ENCODE peak calls at places on chromosomes 2 and 18, in five cellular contexts. I is K562, A is HCT116, F is GM12878, M is SK-N-SH. B is an unnamed sample.

GRCh38 chr2:8238521-8239230 is 443.2 kb upstream of the ID2 start:
- DNase-seq in I (no peak), F (no peak), M (no peak), A (no peak), B (no peak)

GRCh38 chr2:1664698-1665097 is 79.6 kb downstream of the PXDN start:
- DNase-seq in A (no peak), I (no peak), F (no peak), M (no peak), B (no peak)

GRCh38 chr2:158637357-158637756 is 157.8 kb upstream of the DAPL1 start:
- DNase-seq in F (no peak), M (no peak), A (no peak), I (no peak), B (peak; percentile 21)

GRCh38 chr2:183606718-183607085 is 482.5 kb downstream of the NUP35 start:
- DNase-seq in M (no peak), A (no peak), F (no peak), I (no peak), B (no peak)

GRCh38 chr18:44733069-44733753 is 52.5 kb downstream of the SETBP1 start:
- DNase-seq in I (no peak), F (no peak), M (no peak), A (no peak), B (peak; percentile 36)

GRCh38 chr2:237297421-237298155 is 116.4 kb downstream of the COL6A3 start:
- DNase-seq in M (no peak), F (no peak), A (no peak), I (no peak), B (no peak)

GRCh38 chr2:221283896-221284295 is 288.2 kb downstream of the EPHA4 start:
- DNase-seq in M (no peak), A (no peak), F (no peak), I (no peak), B (no peak)

GRCh38 chr2:164746713-164747112 is 94.9 kb downstream of the COBLL1 start:
- DNase-seq in F (no peak), A (no peak), M (no peak), I (no peak), B (no peak)

GRCh38 chr2:46098606-46099005 is 198.6 kb upstream of the EPAS1 start:
- DNase-seq in F (no peak), A (no peak), I (no peak), M (no peak), B (peak; percentile 26)

GRCh38 chr2:161173541-161174194 is 13.4 kb downstream of the TANK start:
- DNase-seq in F (no peak), M (no peak), A (no peak), I (no peak), B (no peak)

GRCh38 chr2:168607992-168608391 is 151.9 kb downstream of the CERS6 start:
- DNase-seq in F (no peak), A (no peak), M (no peak), I (no peak), B (no peak)

GRCh38 chr18:33579147-33579867 is 1.3 kb downstream of the ASXL3 start:
- DNase-seq in F (no peak), M (no peak), I (no peak), A (no peak), B (no peak)

GRCh38 chr18:48949051-48949605 is 1.6 kb downstream of the SMAD7 start:
- DNase-seq in M (no peak), A (no peak), I (no peak), F (no peak), B (no peak)

GRCh38 chr2:212536385-212537310 is 2.0 kb downstream of the ERBB4 start:
- DNase-seq in F (no peak), I (no peak), A (no peak), M (peak; percentile 34), B (no peak)

DNA sequence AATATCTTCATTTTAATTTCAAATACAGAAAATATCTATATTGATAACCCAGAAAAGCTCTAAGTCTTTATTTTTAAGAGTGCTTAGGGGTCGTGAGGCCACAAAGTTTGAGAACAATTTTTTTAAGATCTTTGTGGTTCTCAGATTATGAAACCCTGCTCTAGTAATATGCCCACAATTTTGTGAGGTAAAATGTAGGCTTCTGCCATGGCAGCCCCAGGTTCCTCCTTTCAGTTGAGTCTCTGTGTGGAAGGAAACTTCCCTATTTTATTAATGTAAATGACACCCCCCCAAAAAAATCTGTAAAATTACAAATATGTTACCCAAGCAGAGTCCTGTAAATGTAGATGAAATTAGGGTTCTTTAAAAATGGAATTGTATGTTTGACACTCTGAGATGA is 600.5 kb downstream of the SATB2 start:
- DNase-seq in M (no peak), I (no peak), A (no peak), F (no peak), B (no peak)
- TF ChIP-seq JUND in M (no peak), I (no peak), A (no peak), F (no peak), B (no peak)

GRCh38 chr2:27407798-27408491 is 1.4 kb downstream of the PPM1G start:
- DNase-seq in F (no peak), M (peak; percentile 85), A (peak; percentile 60), I (peak; percentile 73), B (peak; percentile 57)
- TF ChIP-seq JUND in F (no peak), M (no peak), A (no peak), I (no peak), B (no peak)

GRCh38 chr18:60279394-60279793 is 93.2 kb downstream of the MC4R start:
- DNase-seq in I (no peak), M (no peak), A (no peak), F (no peak), B (no peak)

GRCh38 chr18:60277855-60278480 is 94.6 kb downstream of the MC4R start:
- DNase-seq in M (no peak), A (no peak), I (no peak), F (no peak), B (no peak)
- TF ChIP-seq JUND in M (peak; percentile 59), A (no peak), I (no peak), F (no peak), B (no peak)

GRCh38 chr2:216621292-216621691 is 11.9 kb upstream of the IGFBP2 start:
- DNase-seq in F (no peak), M (no peak), A (no peak), I (no peak), B (no peak)

GRCh38 chr2:216619411-216620393 is 13.5 kb upstream of the IGFBP2 start:
- DNase-seq in I (peak; percentile 6), A (no peak), M (peak; percentile 74), F (no peak), B (no peak)

GRCh38 chr2:216620806-216621205 is 12.4 kb upstream of the IGFBP2 start:
- DNase-seq in A (no peak), I (no peak), M (no peak), F (no peak), B (no peak)

GRCh38 chr2:216624251-216624650 is 9.0 kb upstream of the IGFBP2 start:
- DNase-seq in I (no peak), A (no peak), M (no peak), F (no peak), B (peak; percentile 25)

DNA sequence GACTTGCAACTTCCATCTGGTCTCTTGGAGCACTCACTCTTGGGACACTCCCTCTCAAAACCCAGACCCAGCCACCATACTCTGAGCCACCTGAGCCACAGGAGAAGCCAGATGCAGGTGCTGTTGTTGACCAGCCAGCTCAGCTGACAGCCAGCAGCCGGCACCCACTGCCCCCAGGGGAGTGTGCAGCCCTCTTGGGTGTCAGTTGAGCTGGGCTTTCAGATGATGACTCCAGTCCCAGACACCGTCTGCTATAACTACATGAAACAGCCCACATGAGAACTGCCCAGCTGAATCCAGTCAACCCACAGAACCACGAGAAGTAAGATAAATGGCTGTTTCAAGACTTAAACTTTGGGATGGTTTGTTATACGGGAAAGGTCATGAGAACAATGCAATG is 10.7 kb upstream of the IGFBP2 start:
- DNase-seq in M (no peak), A (no peak), I (no peak), F (no peak), B (no peak)
- TF ChIP-seq JUND in M (no peak), A (no peak), I (no peak), F (no peak), B (no peak)

GRCh38 chr2:19496646-19497045 is 138.2 kb upstream of the OSR1 start:
- DNase-seq in F (no peak), A (no peak), M (no peak), I (no peak), B (no peak)
- TF ChIP-seq JUND in F (no peak), A (no peak), M (no peak), I (no peak), B (no peak)

B was measured in T47D.